ENCODE peak calls at places on chromosomes 4 and X, in seven cellular contexts. P is H9, M is mesenchymal stem cell, D is neuronal stem cell, I is trophoblast cell, J is mesendoderm, N is H1. B is an unnamed sample.

GRCh38 chrX:104566921-104567501 is 1.0 kb downstream of the IL1RAPL2 start:
- DNase-seq in D (no peak), J (peak), P (peak), M (peak), N (peak), I (no peak), B (no peak)

GRCh38 chr4:163063891-163064290 is 102.8 kb downstream of the NAF1 start:
- DNase-seq in N (no peak), M (peak), P (no peak), I (peak), D (no peak), J (peak), B (no peak)

GRCh38 chrX:96140796-96141195 is 543.8 kb upstream of the DIAPH2 start:
- DNase-seq in D (no peak), I (peak), J (peak), N (no peak), M (peak), P (no peak), B (no peak)

GRCh38 chrX:110194977-110195376 is 122.9 kb downstream of the AMMECR1 start:
- DNase-seq in P (no peak), J (no peak), D (no peak), M (no peak), I (no peak), N (no peak), B (no peak)

GRCh38 chr4:35151816-35152572 is 1092.3 kb downstream of the ARAP2 start:
- DNase-seq in J (peak), N (peak), D (no peak), I (peak), M (peak), P (peak), B (no peak)

GRCh38 chrX:101347859-101348451 is 587 bp downstream of the TIMM8A start:
- DNase-seq in N (no peak), M (peak), P (no peak), I (peak), J (no peak), D (no peak), B (peak)

GRCh38 chr4:59612235-59612634 is 1587.9 kb upstream of the ADGRL3 start:
- DNase-seq in D (no peak), N (no peak), J (peak), P (no peak), I (peak), M (peak), B (peak)

GRCh38 chrX:24298191-24298590 is 15.7 kb downstream of the SUPT20HL2 start:
- DNase-seq in J (no peak), P (peak), I (no peak), M (peak), D (no peak), N (no peak), B (peak)

GRCh38 chr4:173448103-173448502 is 49.2 kb upstream of the SCRG1 start:
- DNase-seq in D (no peak), P (no peak), M (no peak), N (no peak), I (no peak), J (no peak), B (peak)

GRCh38 chrX:69232945-69233344 is 67.7 kb upstream of the PJA1 start:
- DNase-seq in M (no peak), D (no peak), I (no peak), J (no peak), P (no peak), N (no peak), B (no peak)

GRCh38 chr4:14218641-14219040 is 591.1 kb upstream of the BOD1L1 start:
- DNase-seq in J (no peak), N (no peak), D (no peak), P (no peak), M (no peak), I (no peak), B (no peak)

GRCh38 chr4:184824776-184825393 is 883 bp downstream of the ACSL1 start:
- DNase-seq in J (no peak), P (no peak), I (peak), N (no peak), M (peak), D (no peak), B (no peak)

GRCh38 chrX:9899640-9900075 is 67.5 kb upstream of the CLDN34 start:
- DNase-seq in P (no peak), M (peak), J (no peak), N (no peak), D (peak), I (no peak), B (peak)

GRCh38 chr4:14924945-14925344 is 77.3 kb upstream of the CPEB2 start:
- DNase-seq in M (no peak), N (no peak), I (no peak), J (no peak), D (no peak), P (no peak), B (no peak)

GRCh38 chr4:19675172-19675811 is 576.4 kb upstream of the SLIT2 start:
- DNase-seq in N (no peak), J (no peak), P (no peak), M (no peak), I (no peak), D (no peak), B (peak)

GRCh38 chr4:143362392-143363046 is 25.8 kb downstream of the GAB1 start:
- DNase-seq in N (no peak), P (no peak), J (no peak), M (no peak), D (no peak), I (no peak), B (no peak)

GRCh38 chrX:7389576-7389975 is 241.6 kb upstream of the PUDP start:
- DNase-seq in D (no peak), J (no peak), P (no peak), N (no peak), I (peak), M (no peak), B (no peak)

GRCh38 chr4:44916406-44916805 is 190.1 kb upstream of the GNPDA2 start:
- DNase-seq in J (no peak), D (no peak), N (no peak), I (no peak), P (no peak), M (peak), B (no peak)

GRCh38 chrX:40773809-40774208 is 38.5 kb upstream of the MED14 start:
- DNase-seq in N (no peak), I (peak), D (no peak), P (no peak), M (peak), J (no peak), B (peak)

GRCh38 chrX:46820391-46821100 is 16.3 kb upstream of the RP2 start:
- DNase-seq in J (no peak), M (no peak), P (no peak), N (no peak), I (peak), D (no peak), B (no peak)

GRCh38 chr4:8728536-8729407 is 136.2 kb downstream of the CPZ start:
- DNase-seq in M (no peak), N (no peak), I (no peak), P (peak), J (no peak), D (no peak), B (no peak)

GRCh38 chr4:137124278-137124932 is 407.9 kb downstream of the PCDH18 start:
- DNase-seq in D (peak), N (no peak), I (peak), M (peak), P (no peak), J (peak), B (peak)

GRCh38 chr4:70958681-70959080 is 34.8 kb upstream of the DCK start:
- DNase-seq in D (no peak), M (no peak), I (no peak), J (no peak), N (no peak), P (no peak), B (peak)

GRCh38 chrX:133493366-133493765 is 78.1 kb upstream of the GPC4 start:
- DNase-seq in P (no peak), I (no peak), M (no peak), D (no peak), J (no peak), N (no peak), B (no peak)

GRCh38 chrX:7372843-7373525 is 225.0 kb upstream of the PUDP start:
- DNase-seq in P (no peak), J (no peak), D (no peak), M (peak), N (no peak), I (peak), B (peak)

GRCh38 chrX:17846045-17846444 is 15.1 kb downstream of the RAI2 start:
- DNase-seq in D (no peak), N (no peak), P (no peak), I (peak), M (no peak), J (no peak), B (no peak)

GRCh38 chr4:73853246-73853704 is at the start of gene PF4V1:
- DNase-seq in N (peak), P (peak), M (no peak), D (no peak), J (peak), I (no peak), B (no peak)

GRCh38 chr4:28287837-28288236 is 1427.2 kb downstream of the STIM2 start:
- DNase-seq in J (peak), P (no peak), D (no peak), M (peak), I (peak), N (no peak), B (peak)

GRCh38 chr4:25862411-25863346 is at the start of gene SEL1L3:
- DNase-seq in P (peak), M (no peak), I (peak), J (no peak), D (peak), N (peak), B (no peak)

GRCh38 chr4:108544504-108544903 is 75.9 kb upstream of the RPL34 start:
- DNase-seq in D (no peak), P (no peak), N (no peak), M (peak), J (no peak), I (no peak), B (peak)

GRCh38 chr4:99945718-99946345 is 586 bp downstream of the DNAJB14 start:
- DNase-seq in M (peak), J (peak), P (no peak), I (peak), N (no peak), D (peak), B (peak)

GRCh38 chr4:2875556-2875955 is 31.9 kb downstream of the ADD1 start:
- DNase-seq in M (no peak), J (no peak), D (no peak), N (no peak), P (no peak), I (no peak), B (no peak)

GRCh38 chr4:2882341-2882740 is 38.7 kb downstream of the ADD1 start:
- DNase-seq in J (no peak), P (no peak), I (no peak), N (no peak), M (peak), D (no peak), B (peak)

GRCh38 chr4:2878346-2878745 is 34.7 kb downstream of the ADD1 start:
- DNase-seq in P (no peak), I (no peak), D (no peak), N (no peak), M (no peak), J (no peak), B (no peak)

GRCh38 chr4:2881431-2881830 is 37.8 kb downstream of the ADD1 start:
- DNase-seq in P (no peak), I (no peak), N (no peak), M (no peak), J (no peak), D (no peak), B (peak)

GRCh38 chr4:2879026-2879425 is 35.4 kb downstream of the ADD1 start:
- DNase-seq in M (no peak), J (no peak), P (no peak), I (no peak), N (no peak), D (no peak), B (no peak)
- H2AK5ac ChIP-seq in M (no peak), J (no peak), P (no peak), I (no peak), N (no peak), D (no peak), B (peak)

GRCh38 chr4:6568689-6569332 is 6.2 kb upstream of the MAN2B2 start:
- DNase-seq in I (peak), P (no peak), M (peak), N (no peak), D (no peak), J (peak), B (peak)

GRCh38 chr4:6566582-6567190 is 8.3 kb upstream of the MAN2B2 start:
- DNase-seq in M (no peak), P (no peak), D (no peak), J (no peak), N (no peak), I (no peak), B (no peak)

GRCh38 chr4:6568148-6568547 is 6.8 kb upstream of the MAN2B2 start:
- DNase-seq in J (no peak), P (no peak), I (no peak), N (no peak), M (no peak), D (no peak), B (no peak)

GRCh38 chr4:6565691-6566431 is 9.1 kb upstream of the MAN2B2 start:
- DNase-seq in J (no peak), P (no peak), N (no peak), I (no peak), D (no peak), M (no peak), B (no peak)

GRCh38 chr4:6567218-6567617 is 7.8 kb upstream of the MAN2B2 start:
- DNase-seq in D (no peak), P (no peak), J (no peak), N (no peak), M (no peak), I (no peak), B (no peak)
- H2BK120ac ChIP-seq in D (no peak), P (no peak), J (no peak), N (no peak), M (no peak), I (no peak), B (no peak)

GRCh38 chrX:154655346-154655745 is 2.0 kb upstream of the CTAG2 start:
- DNase-seq in D (no peak), J (no peak), N (no peak), M (no peak), P (no peak), I (no peak), B (no peak)
- H2AK5ac ChIP-seq in D (no peak), J (no peak), N (no peak), M (no peak), P (no peak), I (no peak), B (no peak)

DNA sequence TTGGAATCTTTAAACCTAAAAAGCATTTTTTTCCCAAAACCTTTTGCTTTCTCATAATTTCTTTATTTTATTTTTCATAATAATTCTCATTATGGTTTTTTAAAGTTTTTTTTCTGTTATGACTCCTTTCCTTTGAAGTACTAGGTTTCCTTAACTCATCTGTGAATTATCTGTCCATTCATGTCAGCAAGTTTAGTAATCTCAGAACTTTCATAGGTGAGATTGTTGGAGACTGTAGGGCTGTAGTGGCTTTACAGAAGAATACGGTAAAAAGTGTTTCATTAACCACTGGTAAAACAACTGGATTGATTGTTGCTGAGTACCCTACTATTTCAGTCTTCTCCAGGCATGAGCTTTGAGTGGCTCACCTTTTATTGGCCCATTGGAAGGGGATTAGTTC is 361.7 kb upstream of the PPP1R2C start:
- DNase-seq in D (no peak), P (no peak), M (no peak), J (no peak), I (no peak), N (no peak), B (no peak)
- H2BK120ac ChIP-seq in D (no peak), P (no peak), M (no peak), J (no peak), I (no peak), N (no peak), B (no peak)

B was measured in IMR-90.